ENCODE peak calls at places on chromosomes 3 and 15, in ten cellular contexts. R is neural crest cell; H is cardiac fibroblast; C is astrocyte of the spinal cord; S is GM23338; F is AG08396; Q is activated T-cell treated with anti-CD3 and anti-CD28 coated beads, Interleukin-2, amount 50 U/mL, for 48 hours; A is NCI-H460; O is caudate nucleus; J is tibial artery. Y is an unnamed sample.
A peak's percentile ranks its signal among the peaks of the same experiment; 100 is the strongest.

GRCh38 chr15:63321462-63321861 is 44.1 kb downstream of the APH1B start:
- DNase-seq in R (no peak), H (no peak), C (no peak), S (no peak), F (no peak), Q (no peak), A (no peak), O (no peak), J (no peak), Y (no peak)

GRCh38 chr15:28901987-28902745 is 16.4 kb downstream of the APBA2 start:
- DNase-seq in R (no peak), H (no peak), C (no peak), S (peak; percentile 77), F (no peak), Q (no peak), A (no peak), O (no peak), J (peak; percentile 34), Y (no peak)

GRCh38 chr3:46271209-46271608 is 28.9 kb downstream of the CCR3 start:
- DNase-seq in R (no peak), H (no peak), C (no peak), S (no peak), F (no peak), Q (no peak), A (no peak), O (no peak), J (no peak), Y (no peak)

GRCh38 chr3:18378218-18378617 is 46.9 kb downstream of the SATB1 start:
- DNase-seq in R (no peak), H (no peak), C (no peak), S (no peak), F (no peak), Q (no peak), A (no peak), O (no peak), J (no peak), Y (no peak)

GRCh38 chr3:11459147-11459837 is 184.4 kb downstream of the VGLL4 start:
- DNase-seq in R (no peak), H (no peak), C (peak; percentile 39), S (no peak), F (no peak), Q (no peak), A (no peak), O (no peak), J (no peak), Y (no peak)

GRCh38 chr15:91852741-91853500 is 587 bp upstream of the SLCO3A1 start:
- DNase-seq in R (peak; percentile 59), H (peak; percentile 77), C (peak; percentile 59), S (peak; percentile 75), F (peak; percentile 94), Q (peak; percentile 83), A (peak; percentile 41), O (peak; percentile 74), J (peak; percentile 87), Y (peak; percentile 71)

GRCh38 chr3:70716832-70717231 is 404.4 kb upstream of the MDFIC2 start:
- DNase-seq in R (no peak), H (peak; percentile 71), C (peak; percentile 56), S (no peak), F (peak; percentile 13), Q (no peak), A (no peak), O (no peak), J (no peak), Y (no peak)

GRCh38 chr3:123476967-123477750 is 28.3 kb upstream of the ADCY5 start:
- DNase-seq in R (no peak), H (no peak), C (no peak), S (no peak), F (no peak), Q (no peak), A (no peak), O (peak; percentile 14), J (no peak), Y (no peak)

GRCh38 chr3:133021206-133021605 is 17.0 kb upstream of the TMEM108 start:
- DNase-seq in R (no peak), H (no peak), C (no peak), S (no peak), F (no peak), Q (no peak), A (no peak), O (no peak), J (no peak), Y (no peak)

GRCh38 chr3:43190682-43191081 is 84.8 kb upstream of the POMGNT2 start:
- DNase-seq in R (no peak), H (peak; percentile 38), C (peak; percentile 77), S (no peak), F (peak; percentile 20), Q (no peak), A (no peak), O (no peak), J (no peak), Y (no peak)

GRCh38 chr15:88139936-88140335 is 116.6 kb downstream of the NTRK3 start:
- DNase-seq in R (no peak), H (no peak), C (no peak), S (no peak), F (no peak), Q (no peak), A (no peak), O (no peak), J (no peak), Y (no peak)

GRCh38 chr3:58200846-58201355 is 9.9 kb downstream of the DNASE1L3 start:
- DNase-seq in R (no peak), H (no peak), C (no peak), S (no peak), F (no peak), Q (no peak), A (no peak), O (no peak), J (no peak), Y (no peak)

GRCh38 chr3:197394464-197395321 is 96.3 kb upstream of the DLG1 start:
- DNase-seq in R (no peak), H (peak; percentile 97), C (peak; percentile 100), S (no peak), F (peak; percentile 90), Q (peak; percentile 57), A (no peak), O (no peak), J (peak; percentile 37), Y (peak; percentile 73)

GRCh38 chr3:126152931-126153694 is 27.3 kb downstream of the ALDH1L1 start:
- DNase-seq in R (no peak), H (no peak), C (no peak), S (no peak), F (peak; percentile 1), Q (peak; percentile 1), A (no peak), O (no peak), J (no peak), Y (peak; percentile 4)

GRCh38 chr3:195876297-195877031 is 31.9 kb downstream of the TNK2 start:
- DNase-seq in R (no peak), H (no peak), C (no peak), S (no peak), F (no peak), Q (no peak), A (peak; percentile 46), O (no peak), J (peak; percentile 57), Y (no peak)

GRCh38 chr15:43255376-43255775 is 11.4 kb downstream of the TGM5 start:
- DNase-seq in R (no peak), H (no peak), C (no peak), S (no peak), F (no peak), Q (no peak), A (no peak), O (no peak), J (no peak), Y (no peak)

GRCh38 chr3:52693071-52693470 is 7.2 kb downstream of the GNL3 start:
- DNase-seq in R (no peak), H (no peak), C (no peak), S (no peak), F (no peak), Q (no peak), A (no peak), O (no peak), J (no peak), Y (no peak)

GRCh38 chr3:50248387-50248786 is 12.4 kb downstream of the GNAI2 start:
- DNase-seq in R (no peak), H (no peak), C (no peak), S (no peak), F (no peak), Q (no peak), A (peak; percentile 32), O (no peak), J (peak; percentile 80), Y (no peak)

Y was measured in GM10248.